ENCODE peak calls at places on chromosomes 11 and 22, in six cellular contexts. F is MM.1S, Z is psoas muscle, A is heart left ventricle, E is heart right ventricle, W is T-helper 17 cell. R is an unnamed sample. For H3K9me3, the result is how much of the 10 kb centered on the place peaks cover.

GRCh38 chr11:37574361-37574760 is 976.3 kb upstream of the RAG2 start:
- DNase-seq in W (no peak), E (no peak), F (no peak), Z (no peak), A (no peak), R (no peak)

GRCh38 chr11:83554896-83555295 is 268.7 kb upstream of the CCDC90B start:
- DNase-seq in Z (no peak), A (no peak), E (no peak), F (no peak), W (no peak), R (no peak)

GRCh38 chr11:45933131-45933821 is 10.8 kb downstream of the LARGE2 start:
- DNase-seq in A (no peak), E (no peak), F (no peak), Z (no peak), W (no peak), R (no peak)

GRCh38 chr22:24950272-24950902 is 2.1 kb upstream of the KIAA1671 start:
- DNase-seq in A (no peak), W (no peak), F (no peak), Z (no peak), E (no peak), R (no peak)

GRCh38 chr11:109911488-109911887 is 181.7 kb upstream of the ZC3H12C start:
- DNase-seq in A (no peak), W (no peak), Z (no peak), E (no peak), F (no peak), R (no peak)

GRCh38 chr11:36411202-36411640 is 98.9 kb downstream of the TRAF6 start:
- DNase-seq in W (no peak), Z (no peak), E (no peak), A (peak), F (no peak), R (peak)

GRCh38 chr11:61639816-61640443 is 40.3 kb upstream of the DAGLA start:
- DNase-seq in A (no peak), E (no peak), W (no peak), F (no peak), Z (no peak), R (no peak)

GRCh38 chr11:34654491-34655334 is 33.8 kb downstream of the EHF start:
- DNase-seq in F (no peak), W (no peak), Z (peak), A (no peak), E (peak), R (peak)

GRCh38 chr11:16985297-16985696 is 28.9 kb downstream of the PLEKHA7 start:
- DNase-seq in Z (no peak), A (no peak), F (no peak), W (no peak), E (no peak), R (no peak)

GRCh38 chr11:98549571-98549970 is 471.2 kb upstream of the CNTN5 start:
- DNase-seq in W (no peak), E (no peak), A (no peak), Z (no peak), F (no peak), R (no peak)

GRCh38 chr11:93528252-93528651 is 14.9 kb downstream of the SMCO4 start:
- DNase-seq in E (peak), F (no peak), W (no peak), Z (peak), A (no peak), R (peak)

GRCh38 chr22:26845016-26845728 is 187.8 kb downstream of the MIAT start:
- DNase-seq in E (no peak), F (no peak), Z (no peak), A (no peak), W (no peak), R (no peak)

GRCh38 chr11:64388911-64389310 is 29.9 kb downstream of the RPS6KA4 start:
- DNase-seq in W (no peak), A (no peak), Z (no peak), F (no peak), E (no peak), R (no peak)

GRCh38 chr22:48635825-48636224 is 1191.8 kb downstream of the BRD1 start:
- DNase-seq in E (no peak), A (no peak), F (peak), W (no peak), Z (no peak), R (no peak)

GRCh38 chr22:48633996-48634836 is 1193.5 kb downstream of the BRD1 start:
- DNase-seq in Z (no peak), A (no peak), W (no peak), F (no peak), E (no peak), R (no peak)

GRCh38 chr22:48637231-48637630 is 1190.4 kb downstream of the BRD1 start:
- DNase-seq in Z (no peak), E (no peak), W (no peak), F (no peak), A (no peak), R (no peak)

GRCh38 chr22:48636746-48637145 is 1190.9 kb downstream of the BRD1 start:
- DNase-seq in A (no peak), W (no peak), E (no peak), Z (no peak), F (no peak), R (no peak)

DNA sequence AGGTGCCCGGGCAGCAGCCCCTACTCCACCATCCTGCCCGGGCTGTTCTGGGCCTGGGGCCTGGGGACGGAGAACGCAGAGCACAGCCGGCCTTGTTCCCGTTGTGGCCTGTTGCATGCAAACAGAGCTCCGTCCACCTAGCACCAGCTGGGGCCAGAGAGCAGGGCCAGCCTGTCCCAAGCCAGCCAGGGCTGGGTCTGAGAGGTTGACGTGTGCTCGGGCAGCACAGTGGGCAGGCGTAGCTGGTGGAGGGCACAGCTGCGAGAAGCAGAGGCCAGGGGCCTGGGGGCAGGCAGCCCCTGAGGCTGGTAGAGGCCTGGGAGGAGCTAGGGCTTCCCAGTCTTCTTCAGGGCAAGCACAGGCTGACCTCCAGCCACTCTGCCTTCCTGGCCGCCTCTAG is 1192.6 kb downstream of the BRD1 start:
- DNase-seq in E (no peak), A (no peak), Z (no peak), F (no peak), W (no peak), R (no peak)
- H3K9me3 ChIP-seq in E (under half), A (under half), Z (under half), F (under half), W (under half), R (under half)

DNA sequence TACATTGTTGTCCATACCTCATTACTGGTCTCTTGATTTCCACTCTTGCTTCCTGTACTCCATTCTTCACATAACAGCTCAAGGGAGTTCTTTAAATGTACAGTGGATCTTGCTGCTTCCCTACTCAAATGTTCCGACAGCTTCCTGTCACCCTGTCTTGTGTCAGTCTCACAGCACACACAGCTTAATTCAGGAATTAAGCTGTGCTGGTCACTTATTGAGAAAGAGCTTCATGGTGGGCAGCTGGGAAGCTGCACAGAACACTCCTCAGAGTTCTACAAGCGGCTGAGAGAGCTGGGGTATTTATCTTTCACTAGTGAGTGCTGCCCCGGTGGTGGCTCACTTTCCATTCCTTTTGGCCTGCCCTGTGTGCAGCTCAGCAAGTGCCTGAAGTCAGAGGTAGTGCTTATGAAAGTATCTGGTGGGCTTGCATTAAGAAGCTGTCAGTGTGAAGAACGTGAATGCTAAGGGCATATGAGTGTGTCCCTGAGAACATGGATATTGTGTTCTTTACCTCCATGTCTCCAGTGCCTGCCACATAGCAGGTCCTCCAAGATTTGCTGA is 48.7 kb downstream of the KCNQ1OT1 start:
- DNase-seq in E (no peak), W (no peak), F (no peak), Z (no peak), A (no peak), R (no peak)
- H3K9me3 ChIP-seq in E (under half), W (under half), F (under half), Z (under half), A (half or more), R (under half)

DNA sequence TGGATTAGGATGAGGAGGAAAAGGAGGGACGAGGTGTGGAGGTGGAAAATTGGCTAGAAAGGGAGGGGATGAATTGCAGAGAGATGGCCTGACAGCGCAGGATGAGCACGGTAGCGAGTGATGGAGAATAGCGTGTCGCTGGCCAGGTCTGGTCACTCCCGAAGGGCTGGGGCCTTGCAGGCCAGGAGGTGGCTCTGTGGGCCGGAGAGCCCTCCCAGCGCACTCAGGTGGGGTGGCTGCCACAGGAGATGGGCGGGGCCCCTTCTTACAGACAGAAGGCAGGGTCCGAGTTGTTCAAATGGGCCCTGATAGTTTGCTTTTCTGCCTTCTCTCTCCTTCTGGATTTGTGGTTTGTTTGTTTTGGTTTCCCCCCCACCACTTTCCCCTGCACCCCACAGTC is 37.2 kb upstream of the THY1 start:
- DNase-seq in F (no peak), W (no peak), E (no peak), A (no peak), Z (no peak), R (no peak)
- H3K9me3 ChIP-seq in F (under half), W (under half), E (under half), A (under half), Z (under half), R (under half)

GRCh38 chr11:59898046-59898445 is 19.5 kb downstream of the OOSP3 start:
- DNase-seq in E (no peak), A (no peak), F (no peak), Z (no peak), W (no peak), R (no peak)
- H3K9me3 ChIP-seq in E (under half), A (under half), F (under half), Z (under half), W (under half), R (under half)

GRCh38 chr11:132444891-132445290 is 1074.5 kb downstream of the NTM start:
- DNase-seq in W (no peak), F (no peak), Z (no peak), A (no peak), E (no peak), R (no peak)

GRCh38 chr11:132438418-132438817 is 1068.0 kb downstream of the NTM start:
- DNase-seq in W (no peak), E (no peak), A (no peak), F (no peak), Z (no peak), R (no peak)

DNA sequence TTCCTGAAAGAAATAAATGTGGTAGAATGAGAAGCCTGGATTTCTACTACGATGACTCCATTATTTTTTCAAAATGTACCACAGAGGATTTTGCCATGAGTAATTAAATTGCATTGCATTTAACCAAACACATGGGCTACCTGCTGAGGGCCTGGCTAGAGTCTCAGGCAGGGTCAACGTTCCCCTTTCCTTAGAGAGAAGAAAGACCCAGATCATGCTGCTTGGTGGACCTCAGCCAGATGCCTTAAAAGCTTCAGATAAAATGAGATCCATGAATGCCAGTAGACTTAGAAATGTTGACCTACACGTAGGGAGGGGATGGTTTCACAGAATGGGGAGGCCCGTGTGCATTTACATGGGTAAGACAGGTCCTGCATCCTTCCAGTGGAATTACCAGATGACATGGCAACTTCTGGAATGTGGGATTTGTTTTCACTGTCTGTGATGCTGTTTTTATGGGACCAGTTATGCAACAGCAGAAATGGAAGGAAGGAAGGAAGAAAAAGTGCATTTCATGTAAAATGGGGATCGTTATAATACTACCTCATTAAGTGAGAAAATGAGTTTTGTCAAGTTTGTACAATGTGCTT is 1069.4 kb downstream of the NTM start:
- DNase-seq in W (no peak), E (no peak), A (no peak), Z (no peak), F (no peak), R (no peak)
- H3K9me3 ChIP-seq in W (under half), E (under half), A (under half), Z (under half), F (under half), R (under half)

R was measured in gastrocnemius medialis.